ENCODE peak calls at places on chromosomes 3 and 15, in six cellular contexts. S, A, F, P, I and T are unnamed samples.

GRCh38 chr3:25094932-25095690 is 333.0 kb upstream of the RARB start:
- DNase-seq in A (no peak), P (no peak), I (no peak), S (no peak), F (no peak), T (peak; percentile 35)

GRCh38 chr3:3295586-3295985 is 116.1 kb upstream of the CRBN start:
- DNase-seq in F (no peak), S (no peak), P (no peak), I (no peak), A (no peak), T (no peak)

GRCh38 chr3:124579641-124580040 is 150.6 kb upstream of the UMPS start:
- DNase-seq in A (no peak), S (no peak), F (no peak), I (no peak), P (no peak), T (no peak)

GRCh38 chr15:33278816-33279612 is 31.8 kb upstream of the RYR3 start:
- DNase-seq in F (peak; percentile 96), I (no peak), S (peak; percentile 89), A (peak; percentile 92), P (peak; percentile 75), T (peak; percentile 94)

GRCh38 chr15:45144775-45145174 is 15.0 kb downstream of the DUOX1 start:
- DNase-seq in S (no peak), I (no peak), F (no peak), A (no peak), P (no peak), T (no peak)

GRCh38 chr3:141114816-141115458 is 63.8 kb downstream of the SPSB4 start:
- DNase-seq in I (no peak), F (no peak), P (no peak), A (peak; percentile 10), S (peak; percentile 11), T (no peak)

GRCh38 chr3:100260081-100260684 is 609 bp upstream of the TBC1D23 start:
- DNase-seq in F (peak; percentile 54), I (no peak), S (peak; percentile 24), A (no peak), P (peak; percentile 46), T (peak; percentile 76)

GRCh38 chr3:25621087-25621486 is 43.6 kb downstream of the TOP2B start:
- DNase-seq in S (no peak), I (no peak), P (no peak), A (no peak), F (no peak), T (no peak)

GRCh38 chr3:189806171-189806951 is 175.2 kb downstream of the TP63 start:
- DNase-seq in P (no peak), A (no peak), I (no peak), F (no peak), S (peak; percentile 48), T (peak; percentile 23)

GRCh38 chr15:27237319-27237939 is 266.4 kb downstream of the GABRG3 start:
- DNase-seq in S (no peak), F (no peak), I (no peak), P (no peak), A (no peak), T (no peak)

GRCh38 chr15:70036585-70037343 is 61.0 kb downstream of the TLE3 start:
- DNase-seq in P (no peak), A (no peak), S (no peak), I (peak; percentile 98), F (no peak), T (no peak)

GRCh38 chr3:49500408-49501257 is 30.6 kb downstream of the DAG1 start:
- DNase-seq in I (no peak), S (peak; percentile 96), P (peak; percentile 87), F (peak; percentile 97), A (peak; percentile 81), T (peak; percentile 98)

GRCh38 chr15:44968475-44968874 is 12.0 kb downstream of the TERB2 start:
- DNase-seq in S (no peak), P (no peak), F (no peak), A (no peak), I (no peak), T (no peak)

GRCh38 chr3:114565201-114565600 is 271.4 kb downstream of the TIGIT start:
- DNase-seq in I (no peak), A (no peak), F (no peak), P (no peak), S (no peak), T (no peak)

GRCh38 chr3:8152826-8153418 is 348.7 kb upstream of the LMCD1 start:
- DNase-seq in A (no peak), F (no peak), P (no peak), I (no peak), S (no peak), T (no peak)

GRCh38 chr15:62121273-62122015 is 43.6 kb downstream of the C2CD4B start:
- DNase-seq in P (no peak), A (no peak), I (peak; percentile 48), S (no peak), F (no peak), T (no peak)

DNA sequence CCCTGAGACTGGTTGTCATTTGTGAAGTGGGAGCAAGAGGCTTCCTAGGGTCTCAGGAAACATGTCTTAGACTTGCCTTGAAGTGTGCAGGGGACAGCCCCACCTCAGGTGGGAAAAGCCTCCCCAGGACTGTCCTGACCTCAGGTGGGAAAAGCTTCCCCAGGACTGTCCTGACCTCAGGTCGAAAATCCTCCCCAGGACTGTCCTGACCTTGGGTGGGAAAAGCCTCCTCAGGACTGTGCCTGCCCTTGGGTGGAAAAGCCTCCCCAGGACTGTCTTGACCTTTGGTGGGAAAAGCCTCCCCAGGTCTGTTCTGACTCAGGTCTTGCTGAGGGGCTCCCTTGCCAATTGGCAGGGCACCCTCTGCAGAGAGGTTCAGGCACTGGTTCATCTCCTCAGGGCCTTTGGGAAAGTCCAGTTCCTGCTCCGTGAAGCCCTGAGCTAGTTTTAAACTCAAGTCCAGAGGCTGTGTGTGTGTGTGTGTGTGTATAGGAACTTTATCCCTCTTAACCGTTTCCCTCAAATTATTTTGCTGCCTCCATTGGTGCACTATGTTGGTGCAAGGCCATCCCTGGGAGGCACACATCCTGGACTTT is 64.7 kb downstream of the WNT7A start:
- DNase-seq in F (no peak), P (no peak), A (no peak), I (no peak), S (no peak), T (no peak)
- H3K4me3 ChIP-seq in F (no peak overlapping the region), P (no peak overlapping the region), A (no peak overlapping the region), I (no peak overlapping the region), S (no peak overlapping the region), T (no peak overlapping the region)

GRCh38 chr3:151787626-151788025 is 26.3 kb upstream of the AADAC start:
- DNase-seq in A (no peak), P (no peak), I (no peak), S (no peak), F (peak; percentile 26), T (peak; percentile 62)

GRCh38 chr3:151792411-151792810 is 21.5 kb upstream of the AADAC start:
- DNase-seq in F (no peak), I (no peak), A (no peak), P (no peak), S (no peak), T (no peak)

GRCh38 chr3:151794080-151794479 is 19.8 kb upstream of the AADAC start:
- DNase-seq in A (no peak), I (no peak), F (no peak), S (no peak), P (no peak), T (no peak)

GRCh38 chr3:151789853-151790463 is 24.0 kb upstream of the AADAC start:
- DNase-seq in F (no peak), S (no peak), P (no peak), I (no peak), A (no peak), T (no peak)

DNA sequence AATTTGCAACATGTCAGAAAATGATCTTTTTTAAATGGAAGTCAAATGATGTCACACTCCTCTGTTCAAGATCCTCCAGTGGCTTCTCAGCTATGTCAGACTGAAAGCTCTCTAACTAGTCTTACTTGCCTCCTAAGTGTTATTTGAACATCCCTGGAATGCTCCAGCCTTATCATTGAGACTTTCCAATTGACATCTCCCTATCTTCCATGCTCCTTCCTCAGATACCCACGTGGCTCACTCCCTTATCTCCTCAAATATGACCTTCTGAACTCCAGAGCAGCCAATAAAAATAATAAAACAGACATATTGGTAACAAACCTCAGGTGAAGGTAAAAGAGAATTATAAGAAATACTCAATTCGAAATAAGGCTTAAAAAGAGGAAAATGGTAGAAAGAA is 25.5 kb upstream of the AADAC start:
- DNase-seq in P (no peak), A (no peak), F (no peak), S (no peak), I (no peak), T (no peak)
- H3K4me3 ChIP-seq in P (no peak overlapping the region), A (no peak overlapping the region), F (no peak overlapping the region), S (no peak overlapping the region), I (no peak overlapping the region), T (no peak overlapping the region)

GRCh38 chr15:65404196-65404872 is 18.4 kb downstream of the IGDCC4 start:
- DNase-seq in I (no peak), P (no peak), S (no peak), A (no peak), F (no peak), T (no peak)
- H3K4me3 ChIP-seq in I (no peak overlapping the region), P (no peak overlapping the region), S (no peak overlapping the region), A (no peak overlapping the region), F (no peak overlapping the region), T (no peak overlapping the region)

DNA sequence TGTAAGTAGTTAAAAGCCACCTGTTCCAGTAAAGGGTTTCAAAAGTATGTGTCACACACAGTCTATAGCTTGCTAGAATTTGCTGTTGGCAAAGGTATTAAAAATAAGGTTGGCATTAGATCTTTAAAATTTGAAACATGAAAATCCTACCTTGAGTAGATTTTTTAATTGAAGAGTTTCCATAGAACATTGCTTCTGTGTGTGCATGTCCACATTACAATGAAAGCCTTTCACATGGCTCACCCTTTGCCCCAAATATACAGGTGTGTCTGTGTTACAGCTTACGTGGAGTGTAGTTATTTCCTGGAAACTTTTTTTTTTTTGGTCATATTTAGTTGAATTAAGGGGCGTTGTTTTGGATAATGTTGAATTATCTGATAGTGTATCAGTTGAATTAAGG is 2.2 kb downstream of the ABHD17C start:
- DNase-seq in I (no peak), A (no peak), P (no peak), F (no peak), S (no peak), T (no peak)
- H3K4me3 ChIP-seq in I (no peak overlapping the region), A (peak overlapping the region; percentile 79), P (peak overlapping the region; percentile 7), F (peak overlapping the region; percentile 67), S (peak overlapping the region; percentile 94), T (peak overlapping the region; percentile 74)

GRCh38 chr3:107068980-107069379 is 308.3 kb upstream of the CCDC54 start:
- DNase-seq in F (peak; percentile 82), P (no peak), A (no peak), S (peak; percentile 50), I (no peak), T (peak; percentile 81)
- H3K4me3 ChIP-seq in F (no peak overlapping the region), P (no peak overlapping the region), A (no peak overlapping the region), S (no peak overlapping the region), I (no peak overlapping the region), T (no peak overlapping the region)

DNA sequence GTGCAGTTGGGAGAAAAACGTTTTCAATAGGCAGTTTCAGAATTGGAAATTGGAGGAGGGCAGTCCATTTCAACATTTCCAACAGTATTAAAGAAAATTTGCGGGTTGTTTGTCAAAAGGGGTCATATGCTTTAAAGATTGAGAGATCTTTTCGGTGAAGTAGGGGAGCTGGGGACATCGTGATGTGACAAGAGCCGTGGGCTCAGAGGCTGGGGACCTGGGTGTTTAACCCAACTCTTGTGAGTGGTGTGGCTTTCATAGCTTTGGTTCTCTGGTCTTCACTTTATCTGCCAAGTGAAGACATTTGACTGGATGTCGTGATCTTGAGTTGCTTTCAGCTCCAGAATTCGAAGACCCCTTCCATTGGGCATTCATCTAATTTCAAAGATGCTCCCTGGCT is 133.2 kb downstream of the PGPEP1L start:
- DNase-seq in I (peak; percentile 33), F (no peak), A (no peak), P (no peak), S (no peak), T (no peak)
- H3K4me3 ChIP-seq in I (peak overlapping the region; percentile 60), F (no peak overlapping the region), A (no peak overlapping the region), P (no peak overlapping the region), S (peak overlapping the region; percentile 31), T (no peak overlapping the region)